ENCODE peak calls at places on chromosomes 1 and 21, in six cellular contexts. V, K, H, Y, Q and X are unnamed samples.

GRCh38 chr1:23598424-23598823 is 39.1 kb upstream of the ID3 start:
- DNase-seq in V (no peak), K (no peak), H (no peak), Y (no peak), Q (no peak), X (no peak)

GRCh38 chr1:24193046-24193445 is 6.0 kb upstream of the IFNLR1 start:
- DNase-seq in V (no peak), K (no peak), H (no peak), Y (no peak), Q (no peak), X (no peak)

GRCh38 chr1:8649027-8649426 is 168.4 kb downstream of the RERE start:
- DNase-seq in V (no peak), K (no peak), H (no peak), Y (no peak), Q (no peak), X (no peak)

GRCh38 chr21:44892536-44893277 is 19.2 kb upstream of the PTTG1IP start:
- DNase-seq in V (no peak), K (peak), H (peak), Y (peak), Q (no peak), X (peak)

GRCh38 chr1:67832737-67833594 is at the start of gene GNG12:
- DNase-seq in V (peak), K (no peak), H (peak), Y (peak), Q (peak), X (no peak)

GRCh38 chr1:27785763-27786162 is 12.7 kb downstream of the STX12 start:
- DNase-seq in V (no peak), K (no peak), H (no peak), Y (no peak), Q (no peak), X (no peak)

GRCh38 chr21:37155216-37155615 is 82.2 kb downstream of the TTC3 start:
- DNase-seq in V (no peak), K (no peak), H (no peak), Y (no peak), Q (no peak), X (no peak)

GRCh38 chr1:178379807-178380206 is 117.0 kb downstream of the CLEC20A start:
- DNase-seq in V (no peak), K (no peak), H (no peak), Y (no peak), Q (no peak), X (no peak)

GRCh38 chr1:234674218-234674815 is 64.3 kb upstream of the IRF2BP2 start:
- DNase-seq in V (no peak), K (no peak), H (no peak), Y (no peak), Q (no peak), X (no peak)

GRCh38 chr1:117673405-117673804 is 67.6 kb downstream of the TENT5C start:
- DNase-seq in V (no peak), K (no peak), H (no peak), Y (no peak), Q (no peak), X (no peak)

GRCh38 chr1:176479920-176480319 is 16.9 kb downstream of the PAPPA2 start:
- DNase-seq in V (no peak), K (no peak), H (no peak), Y (no peak), Q (no peak), X (no peak)

GRCh38 chr1:187006896-187007295 is 178.1 kb downstream of the PLA2G4A start:
- DNase-seq in V (no peak), K (no peak), H (no peak), Y (no peak), Q (no peak), X (no peak)

GRCh38 chr1:94614980-94615379 is 73.4 kb upstream of the F3 start:
- DNase-seq in V (no peak), K (no peak), H (no peak), Y (no peak), Q (no peak), X (peak)

GRCh38 chr1:101260531-101260930 is 23.7 kb downstream of the S1PR1 start:
- DNase-seq in V (no peak), K (no peak), H (peak), Y (no peak), Q (no peak), X (no peak)

GRCh38 chr1:223419115-223419514 is 25.9 kb downstream of the CCDC185 start:
- DNase-seq in V (no peak), K (no peak), H (no peak), Y (no peak), Q (no peak), X (no peak)

GRCh38 chr21:45969921-45970673 is 11.5 kb upstream of the COL6A1 start:
- DNase-seq in V (no peak), K (no peak), H (no peak), Y (no peak), Q (peak), X (no peak)

GRCh38 chr1:20279507-20279906 is 11.2 kb upstream of the VWA5B1 start:
- DNase-seq in V (no peak), K (no peak), H (no peak), Y (no peak), Q (no peak), X (no peak)

GRCh38 chr1:99737016-99737415 is 29.4 kb downstream of the FRRS1 start:
- DNase-seq in V (no peak), K (peak), H (no peak), Y (no peak), Q (no peak), X (peak)

GRCh38 chr1:222523852-222524251 is 24.1 kb downstream of the HHIPL2 start:
- DNase-seq in V (no peak), K (no peak), H (no peak), Y (no peak), Q (no peak), X (no peak)

GRCh38 chr1:46026531-46026930 is 105.9 kb downstream of the PIK3R3 start:
- DNase-seq in V (no peak), K (no peak), H (no peak), Y (no peak), Q (no peak), X (no peak)

GRCh38 chr21:38273745-38274544 is 17.2 kb downstream of the KCNJ15 start:
- DNase-seq in V (no peak), K (no peak), H (no peak), Y (no peak), Q (no peak), X (no peak)

GRCh38 chr1:244150665-244151064 is 99.6 kb downstream of the ZBTB18 start:
- DNase-seq in V (no peak), K (no peak), H (no peak), Y (no peak), Q (no peak), X (no peak)

GRCh38 chr1:53324728-53325297 is 3.1 kb downstream of the LRP8 start:
- DNase-seq in V (no peak), K (no peak), H (no peak), Y (no peak), Q (no peak), X (no peak)